ENCODE peak calls at places on chromosomes 4 and X, in nine cellular contexts. D, A, B, O, U, F, M, I and G are unnamed samples.

GRCh38 chr4:107666134-107666533 is 53.9 kb downstream of the PAPSS1 start:
- DNase-seq in B (no peak), M (peak), U (no peak), F (no peak), O (no peak), A (no peak), D (no peak), I (no peak), G (no peak)

GRCh38 chr4:166622425-166622977 is 611.8 kb downstream of the SPOCK3 start:
- DNase-seq in D (no peak), A (no peak), I (no peak), U (no peak), O (no peak), B (no peak), F (no peak), M (no peak), G (no peak)

GRCh38 chr4:150583287-150584197 is 1.6 kb downstream of the MAB21L2 start:
- DNase-seq in O (no peak), M (peak), D (peak), A (no peak), I (no peak), B (peak), U (no peak), F (no peak), G (no peak)

GRCh38 chrX:124804962-124805361 is 458.6 kb downstream of the SH2D1A start:
- DNase-seq in F (no peak), D (no peak), B (no peak), O (no peak), A (no peak), U (no peak), M (no peak), I (no peak), G (no peak)

GRCh38 chr4:155367608-155368007 is 9.2 kb downstream of the MAP9 start:
- DNase-seq in O (no peak), F (no peak), U (no peak), I (no peak), B (no peak), D (no peak), A (no peak), M (no peak), G (no peak)

GRCh38 chr4:67684839-67685531 is 16.0 kb downstream of the UBA6 start:
- DNase-seq in U (no peak), I (no peak), D (no peak), M (peak), B (no peak), O (no peak), A (no peak), F (no peak), G (no peak)

GRCh38 chr4:126604273-126604867 is 1028.4 kb upstream of the INTU start:
- DNase-seq in F (peak), D (no peak), M (peak), U (no peak), I (peak), A (no peak), O (no peak), B (peak), G (no peak)

GRCh38 chrX:13487731-13488505 is 81.5 kb upstream of the EGFL6 start:
- DNase-seq in U (peak), B (peak), F (peak), A (peak), M (peak), I (peak), O (peak), D (no peak), G (peak)

GRCh38 chr4:5524900-5525299 is 183.5 kb downstream of the EVC2 start:
- DNase-seq in I (no peak), U (no peak), M (peak), O (no peak), B (no peak), A (no peak), F (no peak), D (no peak), G (no peak)

GRCh38 chrX:53639257-53639656 is 47.3 kb downstream of the HUWE1 start:
- DNase-seq in O (no peak), M (no peak), F (no peak), D (no peak), A (no peak), U (no peak), I (no peak), B (no peak), G (no peak)

GRCh38 chr4:120724656-120725055 is 197.9 kb downstream of the PRDM5 start:
- DNase-seq in U (no peak), I (peak), O (no peak), A (no peak), M (no peak), B (no peak), D (no peak), F (no peak), G (no peak)

GRCh38 chrX:118807151-118808017 is 16.2 kb upstream of the ZCCHC12 start:
- DNase-seq in M (peak), A (peak), I (peak), U (no peak), B (peak), D (no peak), O (peak), F (peak), G (peak)

GRCh38 chr4:169861592-169861991 is 103.8 kb upstream of the HPF1 start:
- DNase-seq in D (no peak), B (no peak), F (no peak), A (no peak), I (peak), M (no peak), O (no peak), U (no peak), G (no peak)

GRCh38 chrX:47562615-47563243 is 1.7 kb downstream of the ARAF start:
- DNase-seq in F (no peak), A (no peak), I (no peak), D (no peak), O (peak), M (peak), B (peak), U (no peak), G (no peak)

GRCh38 chr4:15488658-15489470 is 19.2 kb downstream of the CC2D2A start:
- DNase-seq in A (no peak), F (no peak), D (no peak), U (no peak), I (no peak), M (peak), B (no peak), O (no peak), G (no peak)

GRCh38 chr4:145935253-145936141 is 3.1 kb downstream of the ZNF827 start:
- DNase-seq in D (peak), M (no peak), I (no peak), F (peak), U (peak), B (peak), O (peak), A (no peak), G (no peak)

GRCh38 chr4:99983289-99983943 is 33.3 kb upstream of the H2AZ1 start:
- DNase-seq in A (no peak), F (no peak), I (no peak), D (no peak), O (no peak), M (no peak), U (no peak), B (no peak), G (no peak)

GRCh38 chr4:168651374-168651773 is 154.5 kb downstream of the PALLD start:
- DNase-seq in I (no peak), A (no peak), B (peak), O (no peak), F (no peak), D (no peak), U (no peak), M (no peak), G (no peak)

GRCh38 chr4:129394635-129395034 is 298.7 kb downstream of the C4orf33 start:
- DNase-seq in M (no peak), A (peak), B (no peak), O (no peak), I (no peak), D (no peak), U (no peak), F (no peak), G (no peak)

GRCh38 chr4:10684631-10685030 is at the start of gene CLNK:
- DNase-seq in A (no peak), D (no peak), M (no peak), B (no peak), U (peak), O (no peak), F (no peak), I (no peak), G (no peak)

GRCh38 chr4:172898715-172899114 is 269.9 kb upstream of the GALNT7 start:
- DNase-seq in M (no peak), A (no peak), F (no peak), I (no peak), D (no peak), U (no peak), O (no peak), B (peak), G (no peak)

GRCh38 chr4:81471361-81472248 is at the start of gene RASGEF1B:
- DNase-seq in F (peak), M (peak), A (peak), B (peak), U (peak), O (peak), I (peak), D (peak), G (peak)

GRCh38 chr4:88605744-88606143 is 13.5 kb downstream of the HERC3 start:
- DNase-seq in A (no peak), U (no peak), I (no peak), B (no peak), M (no peak), F (no peak), O (no peak), D (no peak), G (peak)

GRCh38 chr4:63505714-63506460 is 903.4 kb downstream of the TECRL start:
- DNase-seq in O (no peak), U (no peak), M (no peak), B (peak), A (no peak), F (no peak), D (no peak), I (no peak), G (no peak)

GRCh38 chrX:94107981-94108380 is 434.0 kb downstream of the FAM133A start:
- DNase-seq in M (no peak), B (no peak), U (no peak), I (no peak), F (no peak), O (no peak), D (no peak), A (no peak), G (no peak)

GRCh38 chr4:19532120-19532848 is 719.4 kb upstream of the SLIT2 start:
- DNase-seq in U (no peak), A (no peak), M (peak), B (no peak), D (no peak), I (no peak), F (no peak), O (no peak), G (no peak)

GRCh38 chr4:37188100-37188499 is 56.4 kb upstream of the NWD2 start:
- DNase-seq in D (no peak), B (peak), A (no peak), U (no peak), F (peak), I (no peak), O (peak), M (no peak), G (no peak)

GRCh38 chr4:168309781-168310180 is 8.8 kb downstream of the DDX60 start:
- DNase-seq in A (peak), I (no peak), U (no peak), F (no peak), B (no peak), O (no peak), M (peak), D (no peak), G (no peak)

GRCh38 chr4:23456864-23457263 is 433.0 kb downstream of the PPARGC1A start:
- DNase-seq in D (no peak), F (no peak), B (no peak), M (no peak), I (no peak), O (no peak), A (no peak), U (no peak), G (no peak)

GRCh38 chrX:45232139-45232538 is 31.5 kb upstream of the DIPK2B start:
- DNase-seq in M (no peak), B (no peak), F (no peak), I (no peak), D (no peak), A (no peak), U (no peak), O (no peak), G (peak)

GRCh38 chrX:53398216-53398615 is 24.2 kb downstream of the SMC1A start:
- DNase-seq in I (no peak), U (no peak), A (no peak), B (no peak), M (no peak), F (no peak), O (no peak), D (no peak), G (no peak)

GRCh38 chr4:25440478-25441030 is 63.5 kb downstream of the ANAPC4 start:
- DNase-seq in U (no peak), O (no peak), A (no peak), M (peak), B (no peak), I (no peak), D (peak), F (no peak), G (no peak)

GRCh38 chr4:27187786-27188185 is 327.1 kb downstream of the STIM2 start:
- DNase-seq in F (no peak), O (no peak), U (no peak), A (no peak), D (no peak), M (no peak), I (no peak), B (peak), G (no peak)

GRCh38 chr4:173536808-173537429 is 6.9 kb upstream of the HAND2 start:
- DNase-seq in D (no peak), A (no peak), F (no peak), I (no peak), U (no peak), O (no peak), B (peak), M (no peak), G (no peak)

GRCh38 chr4:168019921-168020320 is 72.4 kb upstream of the ANXA10 start:
- DNase-seq in B (no peak), U (no peak), F (no peak), D (no peak), I (no peak), O (no peak), A (no peak), M (peak), G (no peak)